ENCODE peak calls at places on chromosomes 11 and 22, in ten cellular contexts. F, S, Q, G, U, Z, B, W, D and T are unnamed samples.

GRCh38 chr11:67484847-67485311 is 2.1 kb downstream of the AIP start:
- DNase-seq in G (no peak), S (peak), F (no peak), B (no peak), Z (peak), D (no peak), W (no peak), U (peak), Q (no peak), T (no peak)

GRCh38 chr11:128814856-128815705 is 52.0 kb downstream of the KCNJ1 start:
- DNase-seq in G (no peak), D (peak), B (no peak), Z (no peak), S (no peak), W (peak), F (peak), U (peak), Q (no peak), T (no peak)

GRCh38 chr11:132838621-132839020 is 693.7 kb downstream of the OPCML start:
- DNase-seq in D (no peak), B (no peak), W (no peak), G (no peak), U (no peak), S (no peak), Z (no peak), F (no peak), Q (no peak), T (no peak)

GRCh38 chr22:35476341-35476740 is 64.3 kb upstream of the RASD2 start:
- DNase-seq in W (no peak), S (no peak), G (no peak), D (no peak), Q (no peak), F (no peak), B (no peak), U (no peak), Z (no peak), T (no peak)

GRCh38 chr22:37844904-37845334 is 785 bp upstream of the ANKRD54 start:
- DNase-seq in B (no peak), U (no peak), F (no peak), D (no peak), Z (no peak), G (no peak), S (no peak), W (no peak), Q (no peak), T (no peak)

GRCh38 chr11:123103326-123103980 is 41.5 kb upstream of the HSPA8 start:
- DNase-seq in U (peak), F (peak), Q (no peak), W (peak), B (no peak), S (no peak), D (peak), G (no peak), Z (peak), T (no peak)

GRCh38 chr22:24894998-24895397 is 51.5 kb downstream of the LHFPL7 start:
- DNase-seq in D (no peak), Q (no peak), F (no peak), U (peak), W (peak), S (peak), B (no peak), Z (no peak), G (peak), T (no peak)

GRCh38 chr11:76626921-76627391 is 43.6 kb downstream of the LRRC32 start:
- DNase-seq in F (no peak), G (no peak), B (no peak), S (no peak), Z (peak), D (peak), Q (peak), U (no peak), W (no peak), T (no peak)

GRCh38 chr22:44412136-44412731 is 85.8 kb downstream of the RTL6 start:
- DNase-seq in U (no peak), B (no peak), G (no peak), S (no peak), Z (no peak), D (no peak), W (no peak), Q (no peak), F (no peak), T (no peak)

GRCh38 chr11:76096552-76096951 is 109.8 kb downstream of the WNT11 start:
- DNase-seq in U (no peak), D (no peak), Z (no peak), G (no peak), S (no peak), F (no peak), W (no peak), B (no peak), Q (no peak), T (no peak)

GRCh38 chr11:124751391-124751740 is 689 bp downstream of the VSIG2 start:
- DNase-seq in Q (peak), G (no peak), W (no peak), S (no peak), F (no peak), B (no peak), Z (no peak), D (no peak), U (no peak), T (no peak)

GRCh38 chr11:109939176-109939810 is 153.9 kb upstream of the ZC3H12C start:
- DNase-seq in B (no peak), G (no peak), S (no peak), U (peak), W (peak), Q (no peak), Z (no peak), D (peak), F (peak), T (no peak)

GRCh38 chr11:114228401-114229061 is 67.7 kb upstream of the NNMT start:
- DNase-seq in U (no peak), Q (no peak), S (no peak), W (no peak), Z (no peak), D (no peak), F (no peak), B (no peak), G (no peak), T (no peak)

GRCh38 chr22:43239102-43239875 is 52.4 kb upstream of the TTLL12 start:
- DNase-seq in Q (no peak), S (no peak), F (no peak), W (no peak), U (no peak), D (no peak), B (no peak), G (no peak), Z (no peak), T (no peak)

GRCh38 chr11:61783717-61784505 is 8.5 kb downstream of the TMEM258 start:
- DNase-seq in G (no peak), U (no peak), D (no peak), Q (no peak), B (no peak), F (no peak), W (no peak), S (no peak), Z (no peak), T (no peak)

GRCh38 chr11:65301491-65302329 is 13.0 kb upstream of the CDC42EP2 start:
- DNase-seq in B (no peak), Z (no peak), S (no peak), G (no peak), U (peak), D (peak), W (peak), F (no peak), Q (no peak), T (no peak)

GRCh38 chr11:67648796-67649613 is 1.5 kb downstream of the ACY3 start:
- DNase-seq in B (no peak), F (no peak), W (no peak), D (no peak), G (no peak), Q (no peak), U (no peak), S (peak), Z (no peak), T (no peak)

GRCh38 chr11:132685174-132685611 is 847.1 kb downstream of the OPCML start:
- DNase-seq in B (no peak), W (no peak), U (no peak), D (no peak), S (no peak), Q (no peak), F (no peak), Z (no peak), G (no peak), T (no peak)

GRCh38 chr11:132448334-132448995 is 1078.0 kb downstream of the NTM start:
- DNase-seq in Q (no peak), U (no peak), S (no peak), W (no peak), Z (no peak), G (no peak), D (no peak), B (no peak), F (no peak), T (no peak)

GRCh38 chr11:5686426-5686825 is 1.6 kb upstream of the TRIM5 start:
- DNase-seq in Z (no peak), D (no peak), W (no peak), B (no peak), G (no peak), S (no peak), Q (no peak), U (no peak), F (no peak), T (no peak)

GRCh38 chr11:1368216-1368615 is 21.5 kb upstream of the BRSK2 start:
- DNase-seq in U (no peak), Q (no peak), Z (no peak), S (peak), D (no peak), F (no peak), G (no peak), W (no peak), B (no peak), T (no peak)

GRCh38 chr11:70647188-70648166 is 249.1 kb downstream of the CTTN start:
- DNase-seq in F (no peak), G (no peak), W (no peak), S (peak), Z (peak), B (no peak), D (no peak), Q (no peak), U (no peak), T (no peak)

GRCh38 chr11:116696381-116696941 is 76.3 kb downstream of the BUD13 start:
- DNase-seq in B (peak), W (no peak), Z (no peak), U (no peak), Q (no peak), D (no peak), F (no peak), S (no peak), G (peak), T (peak)

GRCh38 chr22:47195676-47196492 is 433.4 kb downstream of the TBC1D22A start:
- DNase-seq in W (peak), B (peak), Z (no peak), G (peak), S (peak), Q (no peak), F (no peak), D (no peak), U (no peak), T (no peak)

GRCh38 chr11:12983331-12983730 is 25.8 kb upstream of the RASSF10 start:
- DNase-seq in F (no peak), U (no peak), Q (no peak), B (no peak), W (no peak), Z (no peak), D (no peak), S (no peak), G (no peak), T (no peak)

GRCh38 chr11:12986194-12986898 is 22.8 kb upstream of the RASSF10 start:
- DNase-seq in U (no peak), Q (no peak), S (no peak), B (no peak), Z (no peak), D (no peak), G (no peak), W (no peak), F (no peak), T (no peak)

GRCh38 chr11:12979928-12980689 is 29.0 kb upstream of the RASSF10 start:
- DNase-seq in D (peak), W (no peak), F (no peak), Q (no peak), Z (no peak), U (no peak), S (no peak), G (no peak), B (no peak), T (no peak)

GRCh38 chr11:12981879-12982531 is 27.1 kb upstream of the RASSF10 start:
- DNase-seq in W (no peak), D (no peak), S (no peak), U (no peak), Q (no peak), F (no peak), G (no peak), B (no peak), Z (no peak), T (no peak)
- TF ChIP-seq CTCF in W (no peak), D (no peak), S (no peak), U (no peak), Q (no peak), F (no peak), G (no peak), B (no peak), Z (no peak), T (no peak)

GRCh38 chr11:118870396-118871343 is 13.0 kb upstream of the CXCR5 start:
- DNase-seq in W (peak), F (no peak), S (peak), U (peak), D (no peak), B (no peak), Q (no peak), G (no peak), Z (no peak), T (no peak)
- TF ChIP-seq CTCF in W (peak), F (peak), S (no peak), U (no peak), D (no peak), B (peak), Q (no peak), G (no peak), Z (no peak), T (no peak)

DNA sequence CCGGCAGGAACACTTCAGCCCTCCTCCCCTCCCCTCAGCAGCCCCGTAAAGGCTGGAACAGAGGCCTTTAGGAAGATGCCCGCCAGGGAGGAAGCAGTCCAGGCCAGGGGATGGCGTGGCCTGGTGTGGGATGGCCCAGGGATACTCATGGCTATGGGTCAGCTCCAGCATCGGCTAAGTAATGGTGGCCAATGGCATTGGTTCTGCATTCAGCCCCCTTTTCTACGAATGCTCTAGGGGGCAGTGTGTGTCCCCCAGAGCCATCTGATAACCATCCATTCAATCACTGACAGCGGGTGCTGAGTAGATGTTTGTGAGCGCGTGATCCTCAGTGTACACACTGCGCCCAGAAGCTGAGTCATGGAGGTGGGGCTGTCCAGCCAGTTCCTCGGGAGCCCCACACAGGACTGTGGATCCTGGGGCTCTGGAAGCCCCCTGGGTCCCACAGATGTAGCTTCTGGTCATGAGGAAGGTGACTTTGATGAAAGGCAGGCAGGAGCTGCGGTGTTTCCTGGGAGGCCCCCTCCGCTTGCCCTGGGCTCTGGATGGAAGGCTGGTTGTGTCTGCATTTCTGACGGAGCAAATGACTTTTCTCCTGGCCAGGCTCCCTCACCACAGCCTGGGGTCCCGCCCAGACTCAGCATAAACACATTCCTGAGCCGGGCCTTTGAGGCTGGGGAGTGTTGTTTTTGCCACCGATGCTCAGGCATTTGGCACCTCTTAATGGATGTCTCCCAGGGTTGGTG is 46.5 kb downstream of the FBLN1 start:
- DNase-seq in W (no peak), U (peak), F (peak), D (no peak), B (no peak), Q (no peak), S (no peak), Z (no peak), G (peak), T (no peak)
- TF ChIP-seq CTCF in W (no peak), U (no peak), F (peak), D (no peak), B (peak), Q (peak), S (no peak), Z (no peak), G (no peak), T (peak)

DNA sequence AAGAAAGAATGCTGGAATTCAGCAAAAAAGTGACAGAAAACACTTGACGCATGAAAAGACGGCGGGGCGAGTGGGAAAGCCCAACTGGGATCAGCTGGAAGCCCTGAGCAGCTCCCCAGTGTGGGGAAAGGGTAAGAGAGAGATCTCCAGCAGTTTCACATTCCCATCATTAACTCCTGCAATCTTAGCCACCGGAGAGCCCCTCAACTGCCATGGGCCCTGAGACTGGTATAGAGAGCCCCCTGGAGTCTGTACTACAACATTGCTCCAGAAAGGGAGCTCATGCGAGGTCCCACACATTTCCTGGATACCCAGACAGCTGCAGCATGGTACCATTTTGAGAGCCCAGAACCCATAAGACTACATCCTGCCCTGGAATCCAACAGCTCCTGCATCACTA is 31.1 kb downstream of the MRGPRX4 start:
- DNase-seq in F (no peak), D (peak), Z (no peak), G (no peak), W (no peak), B (no peak), U (no peak), S (no peak), Q (peak), T (no peak)
- TF ChIP-seq CTCF in F (peak), D (no peak), Z (no peak), G (peak), W (no peak), B (peak), U (no peak), S (no peak), Q (peak), T (no peak)

DNA sequence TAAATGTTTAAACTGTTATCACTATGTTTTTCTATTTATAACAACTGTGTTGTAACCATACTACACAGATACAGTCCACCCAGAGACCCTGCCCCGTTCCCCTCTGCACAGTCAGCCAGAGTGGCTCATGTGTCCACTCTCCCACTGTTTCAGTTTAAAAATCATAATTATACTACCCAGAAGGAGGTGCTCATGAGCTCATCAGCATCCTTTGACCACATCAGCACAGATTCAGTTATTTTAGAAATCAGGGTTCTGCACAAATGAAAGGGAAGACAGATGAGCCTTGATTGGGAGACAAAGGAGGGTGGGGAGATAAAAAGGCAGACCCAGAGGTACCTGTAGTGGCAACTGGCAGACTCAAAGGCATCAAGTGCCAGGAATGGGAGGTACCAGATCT is 124.3 kb downstream of the RCN1 start:
- DNase-seq in F (no peak), G (no peak), S (no peak), B (no peak), W (no peak), D (no peak), U (no peak), Z (no peak), Q (no peak), T (no peak)
- TF ChIP-seq CTCF in F (no peak), G (no peak), S (no peak), B (no peak), W (no peak), D (no peak), U (no peak), Z (no peak), Q (no peak), T (no peak)

GRCh38 chr11:55726715-55727324 is 46.4 kb upstream of the OR5D13 start:
- DNase-seq in U (no peak), G (no peak), W (no peak), B (no peak), Z (no peak), F (no peak), Q (no peak), S (no peak), D (no peak), T (no peak)
- TF ChIP-seq CTCF in U (no peak), G (no peak), W (no peak), B (no peak), Z (no peak), F (no peak), Q (peak), S (no peak), D (peak), T (peak)